ENCODE peak calls at places on chromosomes 4 and X, in four cellular contexts. X is astrocyte of the spinal cord; R is activated CD8-positive, alpha-beta T cell treated with anti-CD3 and anti-CD28 coated beads for 36 hours; H is fibroblast of the aortic adventitia. N is an unnamed sample.

GRCh38 chr4:173243321-173243720 is 74.7 kb downstream of the GALNT7 start:
- DNase-seq in H (peak; percentile 33), X (peak; percentile 64), R (no peak), N (no peak)

GRCh38 chr4:17236686-17237085 is 275.2 kb downstream of the QDPR start:
- DNase-seq in R (no peak), X (peak; percentile 37), H (peak; percentile 74), N (no peak)

GRCh38 chr4:149975172-149975571 is 103.1 kb upstream of the DCLK2 start:
- DNase-seq in H (no peak), X (no peak), R (no peak), N (no peak)

GRCh38 chr4:1693131-1693896 is 9.2 kb upstream of the FAM53A start:
- DNase-seq in X (peak; percentile 76), H (peak; percentile 75), R (peak; percentile 80), N (peak; percentile 80)

GRCh38 chrX:13666836-13667235 is 13.9 kb downstream of the TCEANC start:
- DNase-seq in R (no peak), H (peak; percentile 54), X (no peak), N (no peak)

GRCh38 chr4:46844325-46844917 is 64.6 kb downstream of the COX7B2 start:
- DNase-seq in H (peak; percentile 74), X (peak; percentile 68), R (peak; percentile 79), N (peak; percentile 13)

GRCh38 chr4:73679836-73680235 is 59.6 kb upstream of the RASSF6 start:
- DNase-seq in X (peak; percentile 83), H (peak; percentile 90), R (no peak), N (no peak)

GRCh38 chr4:152385551-152385950 is 150.3 kb downstream of the FBXW7 start:
- DNase-seq in R (no peak), X (peak; percentile 26), H (peak; percentile 44), N (no peak)

GRCh38 chr4:20652226-20652836 is 47.9 kb upstream of the PACRGL start:
- DNase-seq in X (no peak), H (no peak), R (no peak), N (no peak)

GRCh38 chrX:54492340-54492739 is 3.7 kb downstream of the FGD1 start:
- DNase-seq in H (peak; percentile 55), R (no peak), X (peak; percentile 56), N (no peak)

GRCh38 chr4:95641571-95641970 is 92.8 kb upstream of the UNC5C start:
- DNase-seq in R (no peak), X (no peak), H (no peak), N (no peak)

GRCh38 chr4:95636061-95636460 is 87.3 kb upstream of the UNC5C start:
- DNase-seq in X (no peak), R (no peak), H (no peak), N (no peak)

GRCh38 chr4:95638920-95639501 is 90.2 kb upstream of the UNC5C start:
- DNase-seq in H (no peak), R (no peak), X (no peak), N (no peak)

GRCh38 chr4:95640337-95640736 is 91.6 kb upstream of the UNC5C start:
- DNase-seq in R (no peak), X (no peak), H (no peak), N (no peak)

DNA sequence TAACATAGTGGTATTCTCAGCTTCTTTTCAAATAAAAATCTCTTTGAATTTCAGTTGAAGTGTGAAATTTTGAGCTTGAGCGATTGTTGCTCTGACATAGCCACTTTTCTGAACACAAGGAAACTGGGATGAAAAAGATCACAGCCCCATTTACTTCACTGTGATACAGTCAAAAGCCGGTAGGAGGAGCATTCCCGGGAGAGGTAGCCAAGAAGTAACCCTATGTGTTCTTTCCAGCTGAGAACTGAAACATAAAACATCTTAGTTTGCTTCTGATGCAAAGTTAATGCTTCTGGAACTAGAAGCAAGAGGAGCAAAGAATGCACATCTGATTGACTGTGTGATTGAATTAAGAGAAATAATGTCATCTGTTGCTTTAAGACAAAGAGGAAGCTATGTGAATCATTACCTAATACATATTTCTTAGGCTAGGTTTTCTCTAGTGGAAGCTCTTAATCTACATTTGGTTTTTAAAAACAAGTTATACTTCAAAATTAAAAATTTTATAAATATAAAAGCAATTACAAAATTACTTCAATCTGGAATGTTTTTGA is 88.4 kb upstream of the UNC5C start:
- DNase-seq in X (peak; percentile 42), H (peak; percentile 0), R (no peak), N (no peak)
- TF ChIP-seq CTCF in X (peak; percentile 59), H (peak; percentile 42), R (no peak), N (no peak)

GRCh38 chr4:75705198-75705712 is 19.1 kb upstream of the USO1 start:
- DNase-seq in X (peak; percentile 14), H (no peak), R (no peak), N (no peak)

GRCh38 chr4:75710246-75710645 is 14.1 kb upstream of the USO1 start:
- DNase-seq in H (peak; percentile 28), X (peak; percentile 18), R (no peak), N (no peak)

GRCh38 chr4:75702919-75703411 is 21.4 kb upstream of the USO1 start:
- DNase-seq in X (no peak), H (no peak), R (no peak), N (no peak)

GRCh38 chr4:75708218-75708691 is 16.1 kb upstream of the USO1 start:
- DNase-seq in H (no peak), X (no peak), R (peak; percentile 75), N (peak; percentile 34)
- TF ChIP-seq CTCF in H (peak; percentile 17), X (peak; percentile 23), R (peak; percentile 63), N (peak; percentile 40)

GRCh38 chr4:102610007-102610406 is 108.8 kb downstream of the NFKB1 start:
- DNase-seq in X (no peak), H (no peak), R (no peak), N (no peak)
- TF ChIP-seq CTCF in X (peak; percentile 46), H (peak; percentile 35), R (no peak), N (peak; percentile 25)

DNA sequence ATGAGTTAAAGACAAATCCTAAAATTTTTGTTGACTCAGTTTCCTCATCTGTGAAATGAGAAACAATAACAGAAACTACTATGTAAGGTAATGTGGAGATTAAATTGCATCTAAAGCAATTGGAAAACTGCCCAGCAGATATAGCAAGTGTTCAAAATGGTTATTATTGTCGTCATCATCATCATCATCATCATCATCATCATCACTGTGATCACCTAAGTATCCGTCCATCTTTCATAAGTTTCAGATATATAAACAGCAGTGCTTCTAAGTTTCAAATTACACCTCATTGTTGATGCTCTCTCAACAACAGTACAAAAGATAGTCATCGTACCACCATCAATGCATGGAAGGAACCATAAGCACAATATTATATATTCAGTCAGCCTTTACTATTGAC is 379.9 kb downstream of the PDGFC start:
- DNase-seq in H (no peak), X (no peak), R (no peak), N (no peak)
- TF ChIP-seq CTCF in H (no peak), X (no peak), R (no peak), N (no peak)

GRCh38 chr4:114225462-114225861 is 246.0 kb upstream of the ARSJ start:
- DNase-seq in X (no peak), R (no peak), H (no peak), N (no peak)
- TF ChIP-seq CTCF in X (no peak), R (no peak), H (no peak), N (no peak)

N was measured in GM13976.